ENCODE peak calls at places on chromosome 11, in six cellular contexts. P is WTC11, X is GM12878, B is HCT116, S is HEK293T, U is K562. I is an unnamed sample.

GRCh38 chr11:132126973-132127900 is 756.8 kb downstream of the NTM start:
- DNase-seq in P (peak), X (no peak), B (no peak), S (peak), U (no peak), I (no peak)

GRCh38 chr11:111612211-111612610 is 10.0 kb downstream of the SIK2 start:
- DNase-seq in P (no peak), X (no peak), B (no peak), S (no peak), U (no peak), I (no peak)

GRCh38 chr11:92267968-92268367 is 43.4 kb downstream of the FAT3 start:
- DNase-seq in P (no peak), X (no peak), B (no peak), S (no peak), U (no peak), I (no peak)

GRCh38 chr11:114366331-114367243 is 33.7 kb downstream of the C11orf71 start:
- DNase-seq in P (no peak), X (no peak), B (no peak), S (no peak), U (no peak), I (no peak)

GRCh38 chr11:122162095-122162494 is 46.1 kb upstream of the BLID start:
- DNase-seq in P (no peak), X (no peak), B (no peak), S (no peak), U (no peak), I (no peak)

GRCh38 chr11:123425367-123425766 is 4.7 kb upstream of the GRAMD1B start:
- DNase-seq in P (no peak), X (no peak), B (no peak), S (no peak), U (no peak), I (no peak)

GRCh38 chr11:62245271-62245753 is 3.3 kb downstream of the SCGB1D2 start:
- DNase-seq in P (peak), X (no peak), B (no peak), S (peak), U (peak), I (no peak)

GRCh38 chr11:132453411-132453810 is 1078.9 kb downstream of the OPCML start:
- DNase-seq in P (no peak), X (no peak), B (no peak), S (no peak), U (no peak), I (no peak)

GRCh38 chr11:131824766-131825165 is 454.4 kb downstream of the NTM start:
- DNase-seq in P (no peak), X (no peak), B (no peak), S (no peak), U (no peak), I (no peak)

GRCh38 chr11:28833670-28834069 is 725.5 kb downstream of the METTL15 start:
- DNase-seq in P (no peak), X (no peak), B (no peak), S (no peak), U (no peak), I (no peak)

GRCh38 chr11:102940714-102941588 is 14.6 kb downstream of the MMP13 start:
- DNase-seq in P (peak), X (peak), B (peak), S (peak), U (peak), I (peak)

GRCh38 chr11:110298298-110298765 is 1.9 kb upstream of the RDX start:
- DNase-seq in P (no peak), X (no peak), B (no peak), S (no peak), U (no peak), I (no peak)

GRCh38 chr11:119054418-119054817 is 2.6 kb downstream of the HYOU1 start:
- DNase-seq in P (no peak), X (no peak), B (no peak), S (no peak), U (no peak), I (no peak)

GRCh38 chr11:3849297-3849874 is 6.1 kb upstream of the STIM1 start:
- DNase-seq in P (no peak), X (no peak), B (no peak), S (peak), U (peak), I (no peak)

GRCh38 chr11:117822031-117822521 is 2.5 kb downstream of the FXYD2 start:
- DNase-seq in P (peak), X (no peak), B (no peak), S (peak), U (peak), I (no peak)

GRCh38 chr11:126202646-126203359 is 8.6 kb downstream of the RPUSD4 start:
- DNase-seq in P (no peak), X (no peak), B (no peak), S (no peak), U (no peak), I (no peak)

GRCh38 chr11:88521354-88522310 is 184.1 kb upstream of the CTSC start:
- DNase-seq in P (no peak), X (no peak), B (no peak), S (no peak), U (no peak), I (no peak)

GRCh38 chr11:64998141-64998540 is 1.4 kb upstream of the BATF2 start:
- DNase-seq in P (no peak), X (no peak), B (no peak), S (no peak), U (peak), I (no peak)

GRCh38 chr11:73757598-73757997 is 3.3 kb downstream of the RAB6A start:
- DNase-seq in P (no peak), X (no peak), B (no peak), S (no peak), U (no peak), I (no peak)

GRCh38 chr11:114162719-114163123 is 103.2 kb downstream of the ZBTB16 start:
- DNase-seq in P (no peak), X (no peak), B (no peak), S (peak), U (no peak), I (no peak)

GRCh38 chr11:118910309-118911112 is 15.2 kb downstream of the BCL9L start:
- DNase-seq in P (peak), X (no peak), B (no peak), S (no peak), U (peak), I (no peak)

GRCh38 chr11:110053848-110054414 is 39.3 kb upstream of the ZC3H12C start:
- DNase-seq in P (peak), X (no peak), B (no peak), S (no peak), U (no peak), I (no peak)

GRCh38 chr11:80297808-80298460 is 857.1 kb upstream of the TENM4 start:
- DNase-seq in P (no peak), X (no peak), B (no peak), S (no peak), U (no peak), I (no peak)

GRCh38 chr11:134228625-134229024 is 4.2 kb downstream of the VPS26B start:
- DNase-seq in P (no peak), X (peak), B (no peak), S (no peak), U (no peak), I (no peak)

GRCh38 chr11:46294365-46295309 is 17.2 kb downstream of the CREB3L1 start:
- DNase-seq in P (peak), X (no peak), B (no peak), S (no peak), U (peak), I (peak)

GRCh38 chr11:95767498-95767897 is 22.1 kb downstream of the FAM76B start:
- DNase-seq in P (no peak), X (no peak), B (no peak), S (no peak), U (no peak), I (no peak)

GRCh38 chr11:29018631-29019030 is 910.4 kb downstream of the METTL15 start:
- DNase-seq in P (no peak), X (no peak), B (no peak), S (no peak), U (no peak), I (no peak)

GRCh38 chr11:104728927-104729326 is 169.3 kb downstream of the CASP12 start:
- DNase-seq in P (no peak), X (no peak), B (no peak), S (no peak), U (no peak), I (no peak)

GRCh38 chr11:118338637-118339061 is 3.9 kb downstream of the CD3D start:
- DNase-seq in P (no peak), X (no peak), B (no peak), S (peak), U (peak), I (no peak)

DNA sequence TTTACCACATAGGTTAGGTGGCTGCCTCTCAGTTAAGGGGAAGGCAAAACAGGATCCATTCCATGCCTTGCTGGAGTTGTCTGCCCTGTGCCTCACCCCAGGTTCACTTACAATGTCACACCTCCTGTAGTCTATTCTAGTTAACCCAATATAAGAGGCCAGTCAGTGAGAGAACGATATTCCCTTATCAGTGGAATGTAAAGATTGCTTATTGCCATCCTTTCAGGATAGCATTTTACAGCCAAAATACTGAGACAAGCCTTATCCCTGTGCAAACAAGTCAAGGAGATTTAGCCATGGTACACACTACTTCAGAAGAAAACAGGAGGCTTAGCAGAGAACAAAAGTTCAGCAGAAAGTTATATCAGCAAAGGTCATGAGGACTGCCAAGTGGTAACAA is 5.5 kb downstream of the CYP2R1 start:
- DNase-seq in P (no peak), X (no peak), B (no peak), S (no peak), U (no peak), I (no peak)
- TF ChIP-seq SP1 in P (no peak), X (no peak), B (no peak), S (no peak), U (no peak), I (no peak)

DNA sequence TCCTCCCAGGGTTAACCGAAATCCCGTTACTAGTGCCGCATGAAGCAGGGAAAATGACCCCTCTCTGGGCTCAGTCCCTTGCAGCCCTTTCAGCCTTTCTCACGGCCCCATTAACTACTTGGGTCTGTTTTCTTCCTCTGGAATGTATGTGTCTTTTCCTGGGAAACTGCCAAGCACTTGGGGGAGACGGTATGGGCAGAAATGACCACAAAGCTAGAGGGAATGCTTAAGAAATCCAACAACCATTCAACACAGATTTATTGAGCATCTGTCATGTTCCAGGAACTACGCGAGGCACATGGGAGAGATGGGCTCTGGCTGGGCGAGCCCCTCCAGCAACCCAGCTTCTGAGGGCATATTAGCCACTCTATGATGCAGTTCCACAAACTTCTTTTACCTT is 462.6 kb downstream of the BUD13 start:
- DNase-seq in P (no peak), X (no peak), B (no peak), S (no peak), U (no peak), I (no peak)
- TF ChIP-seq SP1 in P (no peak), X (no peak), B (no peak), S (no peak), U (no peak), I (no peak)

GRCh38 chr11:120929090-120929489 is 94.8 kb upstream of the TBCEL start:
- DNase-seq in P (no peak), X (no peak), B (no peak), S (no peak), U (no peak), I (no peak)
- TF ChIP-seq SP1 in P (no peak), X (no peak), B (no peak), S (no peak), U (no peak), I (no peak)

GRCh38 chr11:10317281-10317755 is 12.4 kb downstream of the ADM start:
- DNase-seq in P (peak), X (no peak), B (no peak), S (no peak), U (no peak), I (no peak)

GRCh38 chr11:10320164-10320563 is 15.3 kb downstream of the ADM start:
- DNase-seq in P (no peak), X (no peak), B (no peak), S (no peak), U (no peak), I (no peak)

GRCh38 chr11:10317776-10318526 is 13.1 kb downstream of the ADM start:
- DNase-seq in P (no peak), X (peak), B (no peak), S (no peak), U (no peak), I (no peak)

GRCh38 chr11:10318527-10318802 is 13.6 kb downstream of the ADM start:
- DNase-seq in P (no peak), X (no peak), B (no peak), S (no peak), U (no peak), I (no peak)

DNA sequence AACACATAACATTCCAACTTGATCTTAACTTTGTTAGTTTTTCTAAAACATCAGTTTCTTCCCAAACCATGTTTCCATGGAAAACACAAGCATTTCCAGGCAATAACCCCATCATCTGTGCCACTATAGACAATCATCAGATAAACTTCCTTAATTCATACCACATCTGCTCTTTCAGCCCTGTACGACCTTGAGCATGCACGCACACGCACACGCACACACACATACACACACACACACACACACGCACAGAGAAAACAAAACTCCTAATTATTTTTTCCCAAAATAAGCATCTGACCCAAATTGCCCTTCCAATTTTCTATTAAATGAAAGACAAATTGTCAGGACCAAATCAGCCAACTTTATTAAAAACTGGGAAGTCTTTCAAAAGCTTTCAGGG is 14.8 kb downstream of the ADM start:
- DNase-seq in P (no peak), X (no peak), B (no peak), S (no peak), U (no peak), I (no peak)
- TF ChIP-seq SP1 in P (no peak), X (no peak), B (no peak), S (no peak), U (no peak), I (no peak)

DNA sequence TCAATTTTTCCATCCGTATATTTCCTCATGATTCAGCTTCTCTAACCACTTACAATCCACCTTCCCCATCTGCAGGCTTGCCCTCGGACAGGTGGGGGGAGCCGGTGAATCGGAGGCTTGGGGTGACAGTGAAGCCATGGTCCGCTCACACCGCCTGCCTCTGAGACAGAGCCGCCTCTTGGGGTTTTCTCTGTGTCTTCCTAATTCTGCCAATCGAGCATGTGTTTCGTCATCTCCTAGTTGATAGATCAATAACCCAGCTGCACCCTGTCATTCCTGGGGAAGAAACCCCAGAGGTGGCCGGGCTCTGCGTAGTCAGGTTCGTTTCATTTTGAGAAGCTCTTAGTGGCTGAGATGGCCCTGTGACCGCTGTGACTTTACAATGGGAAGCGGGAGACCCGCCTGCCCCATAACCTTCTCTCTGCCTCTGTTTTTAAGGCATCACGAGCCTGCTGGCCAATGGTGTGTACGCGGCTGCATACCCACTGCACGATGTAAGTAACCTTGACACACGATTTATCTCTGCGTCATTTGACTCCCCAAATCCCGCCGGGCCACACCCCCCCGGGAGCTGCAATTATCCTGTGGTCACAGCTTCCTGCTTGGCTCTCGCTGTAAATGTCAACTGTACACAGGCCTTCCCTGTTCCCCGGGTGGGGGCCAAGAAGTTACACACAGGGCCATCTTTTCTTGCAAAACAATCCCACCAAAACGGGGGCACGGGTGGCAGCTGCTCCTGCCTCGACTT is 33.3 kb downstream of the ANO1 start:
- DNase-seq in P (peak), X (no peak), B (no peak), S (peak), U (peak), I (no peak)
- TF ChIP-seq SP1 in P (no peak), X (no peak), B (no peak), S (no peak), U (peak), I (no peak)

GRCh38 chr11:70682056-70682455 is 283.7 kb downstream of the CTTN start:
- DNase-seq in P (no peak), X (no peak), B (no peak), S (no peak), U (no peak), I (no peak)
- TF ChIP-seq SP1 in P (no peak), X (no peak), B (no peak), S (no peak), U (no peak), I (no peak)

DNA sequence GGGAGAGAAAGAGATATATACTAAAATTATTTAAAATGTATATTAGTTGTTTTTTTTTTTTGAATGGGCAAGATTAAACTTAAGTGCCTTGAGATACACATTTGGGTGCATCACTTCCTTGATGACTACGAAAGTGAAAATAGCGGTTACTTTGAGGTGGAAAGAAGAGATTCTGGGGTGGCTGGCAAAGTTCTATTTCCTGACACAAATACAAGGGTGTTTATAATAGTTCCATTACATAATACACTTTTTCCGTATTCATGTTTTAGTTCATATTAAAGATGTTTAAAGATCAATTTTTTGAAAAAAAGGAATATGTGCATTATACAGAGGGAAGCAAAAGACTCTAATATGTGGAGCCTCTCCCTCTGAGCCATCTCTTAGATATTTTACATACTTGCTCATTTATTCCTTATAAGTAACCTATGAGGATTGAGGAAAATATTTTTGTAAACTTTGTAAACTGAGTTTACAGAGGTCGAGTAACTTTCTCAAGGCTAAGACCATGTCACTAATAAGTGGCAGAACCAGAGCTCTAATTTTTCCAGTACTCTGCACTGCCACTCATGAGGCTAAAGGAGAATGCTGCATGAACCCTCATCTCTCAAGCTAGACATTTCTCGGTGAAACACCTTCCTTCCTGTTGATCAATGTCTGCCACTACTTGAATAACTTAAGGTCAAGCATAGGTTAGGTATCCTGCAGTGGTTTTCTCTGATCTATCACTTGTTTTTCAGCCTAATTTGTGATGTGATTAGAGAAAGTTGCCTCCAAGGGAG is 58.7 kb downstream of the DDIAS start:
- DNase-seq in P (no peak), X (peak), B (no peak), S (no peak), U (no peak), I (no peak)
- TF ChIP-seq SP1 in P (no peak), X (no peak), B (no peak), S (no peak), U (no peak), I (no peak)

GRCh38 chr11:68950776-68951175 is 30.0 kb downstream of the MRGPRD start:
- DNase-seq in P (peak), X (no peak), B (no peak), S (no peak), U (no peak), I (no peak)
- TF ChIP-seq SP1 in P (no peak), X (no peak), B (no peak), S (no peak), U (no peak), I (no peak)

I was measured in H1.